ENCODE peak calls at places on chromosomes 12 and 14, in nine cellular contexts. H is suprapubic skin; O is ovary; A is CD8-positive, alpha-beta memory T cell; B is esophagus squamous epithelium; N is testis; L is hepatocyte; I is pancreas; Y is cardiac muscle cell. Z is an unnamed sample. For H3K4me1, the result is how much of the 10 kb centered on the place peaks cover.

GRCh38 chr12:106976668-106977067 is 10.3 kb downstream of the MTERF2 start:
- DNase-seq in H (no peak), N (no peak), I (no peak), B (no peak), A (no peak), L (no peak), Y (no peak), O (no peak), Z (no peak)

GRCh38 chr14:94681300-94682060 is 69.3 kb downstream of the SERPINA3 start:
- DNase-seq in B (no peak), N (peak), H (peak), A (no peak), O (no peak), L (peak), Y (peak), I (no peak), Z (no peak)

GRCh38 chr12:43293396-43293795 is 258.6 kb downstream of the ADAMTS20 start:
- DNase-seq in Y (no peak), I (no peak), H (no peak), A (no peak), O (no peak), N (no peak), B (no peak), L (no peak), Z (no peak)

GRCh38 chr14:84927096-84927910 is 602.6 kb upstream of the FLRT2 start:
- DNase-seq in H (no peak), B (no peak), I (no peak), L (no peak), Y (peak), N (no peak), A (no peak), O (no peak), Z (no peak)

GRCh38 chr12:16299403-16299802 is 21.9 kb upstream of the SLC15A5 start:
- DNase-seq in L (no peak), B (no peak), H (no peak), A (no peak), Y (peak), O (no peak), N (peak), I (no peak), Z (peak)

GRCh38 chr14:104143071-104143470 is 4.7 kb downstream of the KIF26A start:
- DNase-seq in N (no peak), H (no peak), I (no peak), O (no peak), B (no peak), Y (no peak), L (no peak), A (no peak), Z (peak)

GRCh38 chr14:32478027-32478426 is 148.9 kb downstream of the AKAP6 start:
- DNase-seq in I (no peak), L (no peak), A (no peak), Y (no peak), H (no peak), O (no peak), N (no peak), B (no peak), Z (no peak)

GRCh38 chr12:132399092-132400010 is 70.0 kb upstream of the GALNT9 start:
- DNase-seq in Y (no peak), H (peak), B (no peak), O (no peak), I (no peak), L (no peak), N (no peak), A (peak), Z (peak)

GRCh38 chr12:119505001-119505400 is 88.6 kb upstream of the TMEM233 start:
- DNase-seq in I (no peak), B (no peak), N (no peak), Y (no peak), A (no peak), O (no peak), H (no peak), L (no peak), Z (no peak)

GRCh38 chr14:91417983-91418386 is 365 bp upstream of the CCDC88C start:
- DNase-seq in B (no peak), N (peak), H (no peak), A (peak), I (peak), O (peak), Y (peak), L (peak), Z (peak)

GRCh38 chr12:105018761-105019160 is 32.6 kb downstream of the NOPCHAP1 start:
- DNase-seq in B (no peak), N (no peak), H (no peak), O (no peak), I (no peak), Y (no peak), L (no peak), A (no peak), Z (no peak)

GRCh38 chr14:75482366-75482765 is 39.9 kb upstream of the BATF start:
- DNase-seq in B (no peak), L (no peak), I (no peak), N (no peak), A (no peak), O (no peak), Y (no peak), H (peak), Z (no peak)

GRCh38 chr12:75721231-75721641 is 209.8 kb upstream of the KRR1 start:
- DNase-seq in O (no peak), B (no peak), H (no peak), N (no peak), I (no peak), Y (peak), L (no peak), A (no peak), Z (no peak)

DNA sequence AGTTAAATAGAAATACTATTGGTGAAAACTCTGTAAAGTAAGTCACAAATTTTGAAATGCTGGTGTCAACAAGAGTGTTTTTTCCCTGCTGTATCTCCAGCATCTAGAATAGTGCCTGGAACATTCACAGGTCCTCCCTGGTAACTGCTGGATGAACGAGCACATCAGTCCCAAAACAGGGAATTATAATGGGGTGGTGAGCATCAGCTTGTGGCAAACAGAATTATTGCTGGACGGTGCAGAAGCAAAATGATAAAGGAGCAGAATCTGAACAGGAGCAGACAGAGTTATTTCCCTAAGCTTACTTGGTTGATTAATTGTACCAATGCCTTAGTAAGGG is 129.9 kb downstream of the GRIP1 start:
- DNase-seq in I (no peak), N (no peak), L (no peak), Y (no peak), B (no peak), O (no peak), A (no peak), H (no peak), Z (no peak)
- H3K4me3 ChIP-seq in I (no peak), N (no peak), L (no peak), Y (no peak), B (no peak), O (no peak), A (no peak), H (no peak), Z (no peak)

GRCh38 chr14:69666698-69667211 is 55.4 kb downstream of the SUSD6 start:
- DNase-seq in I (no peak), H (no peak), O (no peak), N (no peak), A (no peak), L (no peak), Y (peak), B (no peak), Z (no peak)
- H3K27ac ChIP-seq in I (peak), H (peak), O (peak), N (no peak), A (no peak), L (peak), Y (no peak), B (peak), Z (peak)

GRCh38 chr12:124557518-124558223 is 9.7 kb downstream of the NCOR2 start:
- DNase-seq in L (no peak), A (no peak), I (no peak), H (no peak), N (no peak), O (no peak), B (no peak), Y (no peak), Z (no peak)

GRCh38 chr12:124554429-124555029 is 12.9 kb downstream of the NCOR2 start:
- DNase-seq in H (no peak), A (no peak), N (no peak), L (no peak), Y (no peak), O (peak), B (no peak), I (no peak), Z (peak)

GRCh38 chr12:124555168-124555928 is 12.1 kb downstream of the NCOR2 start:
- DNase-seq in B (no peak), O (peak), N (no peak), I (no peak), Y (no peak), L (no peak), H (peak), A (no peak), Z (no peak)

GRCh38 chr12:124556896-124557501 is 10.4 kb downstream of the NCOR2 start:
- DNase-seq in N (peak), Y (no peak), L (no peak), O (peak), H (peak), A (no peak), B (no peak), I (no peak), Z (no peak)

DNA sequence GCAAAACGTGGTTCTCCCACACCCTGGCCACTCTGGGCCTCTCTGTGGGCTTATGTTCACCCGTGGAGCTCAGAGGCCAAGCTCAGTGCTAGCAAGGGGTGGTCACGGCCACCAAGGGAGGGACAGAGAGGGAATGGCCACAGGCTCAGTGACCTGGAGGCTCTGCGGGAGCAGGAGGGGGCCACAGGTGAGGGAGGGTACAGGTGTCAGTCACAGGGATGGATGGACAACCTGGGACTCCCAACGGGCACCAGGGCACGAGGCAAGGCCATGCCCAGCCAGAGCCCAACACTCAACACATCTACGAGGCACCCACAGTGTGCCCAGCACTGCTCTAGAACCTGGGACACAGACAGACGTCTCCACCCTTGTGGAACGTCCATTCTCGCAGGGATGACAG is 11.3 kb downstream of the NCOR2 start:
- DNase-seq in B (no peak), N (no peak), L (no peak), Y (no peak), I (no peak), H (no peak), O (no peak), A (no peak), Z (no peak)
- H3K4me1 ChIP-seq in B (under half), N (half or more), L (under half), Y (under half), I (under half), H (under half), O (under half), A (under half), Z (under half)

GRCh38 chr14:28768549-28768870 is 1.9 kb downstream of the FOXG1 start:
- DNase-seq in A (no peak), I (no peak), L (no peak), Y (no peak), H (no peak), B (no peak), O (no peak), N (no peak), Z (no peak)
- H3K4me3 ChIP-seq in A (no peak), I (no peak), L (no peak), Y (no peak), H (no peak), B (no peak), O (no peak), N (peak), Z (no peak)

GRCh38 chr14:72528059-72528950 is 365.6 kb downstream of the DPF3 start:
- DNase-seq in A (no peak), B (no peak), O (no peak), Y (peak), L (no peak), I (no peak), N (no peak), H (no peak), Z (no peak)
- H3K27ac ChIP-seq in A (no peak), B (no peak), O (no peak), Y (no peak), L (no peak), I (no peak), N (no peak), H (no peak), Z (no peak)

GRCh38 chr12:117120787-117121186 is 21.6 kb upstream of the TESC start:
- DNase-seq in O (no peak), L (no peak), Y (no peak), N (no peak), A (peak), I (no peak), B (no peak), H (no peak), Z (no peak)
- H3K4me1 ChIP-seq in O (under half), L (under half), Y (under half), N (under half), A (under half), I (under half), B (under half), H (under half), Z (under half)

DNA sequence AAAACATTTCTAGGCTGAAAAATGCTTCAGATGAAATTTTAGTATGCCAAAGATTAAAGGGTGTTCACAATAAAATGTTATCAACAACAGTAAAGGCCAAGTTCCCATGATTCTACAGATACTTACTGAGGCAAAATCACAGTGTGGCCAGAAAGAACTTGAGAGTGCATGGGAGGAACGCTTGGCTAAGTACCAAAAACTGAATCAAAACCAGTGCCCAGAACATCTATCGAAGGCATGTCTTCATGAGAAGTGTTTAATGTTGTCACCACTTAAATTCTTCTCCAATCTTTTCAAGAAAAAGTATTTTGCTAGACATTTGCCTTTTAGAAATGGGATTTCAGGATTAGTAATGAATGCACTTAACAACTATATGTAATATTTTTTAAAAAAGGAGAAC is 41.5 kb downstream of the KIF21A start:
- DNase-seq in N (peak), L (no peak), A (no peak), Y (peak), O (no peak), I (no peak), B (no peak), H (no peak), Z (no peak)
- H3K4me3 ChIP-seq in N (no peak), L (no peak), A (no peak), Y (no peak), O (no peak), I (no peak), B (no peak), H (no peak), Z (no peak)

GRCh38 chr14:21527320-21527679 is 1.2 kb upstream of the SALL2 start:
- DNase-seq in B (no peak), L (no peak), A (no peak), Y (no peak), I (no peak), N (no peak), H (no peak), O (no peak), Z (no peak)

GRCh38 chr14:21524575-21525518 is 1.3 kb downstream of the SALL2 start:
- DNase-seq in I (no peak), O (peak), N (no peak), L (peak), Y (no peak), A (no peak), B (no peak), H (no peak), Z (no peak)

GRCh38 chr14:21525571-21525970 is 575 bp downstream of the SALL2 start:
- DNase-seq in N (no peak), A (no peak), I (peak), Y (peak), O (peak), H (no peak), B (no peak), L (peak), Z (no peak)

GRCh38 chr14:21526672-21527319 is 650 bp upstream of the SALL2 start:
- DNase-seq in Y (no peak), O (no peak), A (no peak), N (no peak), H (no peak), I (no peak), L (peak), B (no peak), Z (no peak)

GRCh38 chr14:21525995-21526671 is at the start of gene SALL2:
- DNase-seq in O (peak), I (peak), A (peak), N (peak), H (peak), Y (peak), B (no peak), L (peak), Z (peak)
- H3K27ac ChIP-seq in O (peak), I (no peak), A (peak), N (no peak), H (no peak), Y (peak), B (peak), L (peak), Z (peak)

GRCh38 chr12:126219654-126220279 is 1154.5 kb downstream of the AACS start:
- DNase-seq in O (no peak), Y (no peak), I (no peak), N (no peak), L (no peak), B (no peak), A (no peak), H (no peak), Z (no peak)

GRCh38 chr12:126219139-126219538 is 1153.9 kb downstream of the AACS start:
- DNase-seq in H (no peak), L (no peak), N (no peak), Y (no peak), I (no peak), O (no peak), B (no peak), A (no peak), Z (no peak)

GRCh38 chr12:126228936-126229335 is 1163.7 kb downstream of the AACS start:
- DNase-seq in B (no peak), H (no peak), A (no peak), Y (no peak), N (no peak), O (no peak), I (no peak), L (no peak), Z (no peak)

GRCh38 chr12:126218697-126219096 is 1153.5 kb downstream of the AACS start:
- DNase-seq in A (no peak), Y (no peak), H (no peak), L (no peak), N (no peak), O (no peak), B (no peak), I (no peak), Z (no peak)

GRCh38 chr12:126224032-126224431 is 1158.8 kb downstream of the AACS start:
- DNase-seq in L (no peak), O (no peak), I (no peak), N (no peak), Y (no peak), H (no peak), A (no peak), B (no peak), Z (no peak)
- H3K4me1 ChIP-seq in L (under half), O (under half), I (under half), N (under half), Y (under half), H (under half), A (under half), B (under half), Z (under half)

Z was measured in right cardiac atrium.